ENCODE peak calls at places on chromosome 12, in four cellular contexts. S, V, P and U are unnamed samples.

GRCh38 chr12:67354966-67355365 is 85.8 kb downstream of the CAND1 start:
- DNase-seq in P (no peak), V (no peak), S (no peak), U (no peak)

GRCh38 chr12:76781321-76781720 is 17.4 kb downstream of the ZDHHC17 start:
- DNase-seq in S (no peak), P (no peak), V (no peak), U (no peak)

GRCh38 chr12:103877288-103877687 is 36.3 kb upstream of the NT5DC3 start:
- DNase-seq in P (no peak), S (no peak), V (no peak), U (no peak)

GRCh38 chr12:106386836-106387555 is 29.4 kb downstream of the POLR3B start:
- DNase-seq in S (no peak), V (no peak), P (no peak), U (no peak)

GRCh38 chr12:120078868-120079267 is 37.7 kb downstream of the RAB35 start:
- DNase-seq in S (no peak), P (no peak), V (no peak), U (no peak)

GRCh38 chr12:10574307-10574706 is 39.1 kb downstream of the MAGOHB start:
- DNase-seq in P (no peak), V (no peak), S (no peak), U (no peak)

GRCh38 chr12:50024804-50025186 is 499 bp downstream of the RACGAP1 start:
- DNase-seq in S (no peak), P (no peak), V (no peak), U (no peak)

GRCh38 chr12:93802698-93803097 is 125.5 kb downstream of the CRADD start:
- DNase-seq in S (no peak), V (no peak), P (no peak), U (no peak)

GRCh38 chr12:92278378-92278828 is 132.8 kb upstream of the BTG1 start:
- DNase-seq in P (no peak), S (no peak), V (no peak), U (no peak)

GRCh38 chr12:120130011-120130410 is 13.5 kb upstream of the RAB35 start:
- DNase-seq in V (no peak), S (no peak), P (no peak), U (no peak)

GRCh38 chr12:107760207-107760816 is 625 bp downstream of the PRDM4 start:
- DNase-seq in S (peak), V (peak), P (peak), U (no peak)

GRCh38 chr12:65432606-65433005 is 154.1 kb downstream of the MSRB3 start:
- DNase-seq in P (no peak), V (no peak), S (no peak), U (no peak)

GRCh38 chr12:111645433-111645832 is 40.3 kb downstream of the BRAP start:
- DNase-seq in S (peak), P (no peak), V (no peak), U (no peak)

GRCh38 chr12:54195736-54196347 is 7.1 kb upstream of the SMUG1 start:
- DNase-seq in V (no peak), P (no peak), S (peak), U (no peak)

GRCh38 chr12:11687538-11687937 is 38.1 kb downstream of the ETV6 start:
- DNase-seq in S (no peak), P (no peak), V (no peak), U (no peak)

GRCh38 chr12:127169321-127170270 is 1097.4 kb upstream of the TMEM132C start:
- DNase-seq in S (no peak), V (no peak), P (no peak), U (no peak)

GRCh38 chr12:15910864-15911696 is at the start of gene DERA:
- DNase-seq in S (peak), V (peak), P (peak), U (peak)

GRCh38 chr12:113007166-113007565 is 28.8 kb downstream of the OAS2 start:
- DNase-seq in V (no peak), P (no peak), S (no peak), U (no peak)

GRCh38 chr12:115323223-115323905 is 639.4 kb upstream of the TBX3 start:
- DNase-seq in S (no peak), V (no peak), P (no peak), U (no peak)

GRCh38 chr12:51009038-51009437 is 17.1 kb downstream of the SLC11A2 start:
- DNase-seq in V (peak), S (peak), P (no peak), U (no peak)

GRCh38 chr12:113961921-113962710 is 4.0 kb downstream of the RBM19 start:
- DNase-seq in P (no peak), V (no peak), S (no peak), U (no peak)

GRCh38 chr12:90261283-90261682 is 552.6 kb upstream of the ATP2B1 start:
- DNase-seq in V (no peak), S (no peak), P (no peak), U (no peak)

GRCh38 chr12:91379051-91379775 is 196.6 kb upstream of the DCN start:
- DNase-seq in V (no peak), S (no peak), P (no peak), U (no peak)

GRCh38 chr12:22255097-22255496 is 79.4 kb downstream of the ST8SIA1 start:
- DNase-seq in V (no peak), S (no peak), P (no peak), U (no peak)